ENCODE peak calls at places on chromosomes 3 and 15, in eight cellular contexts. S is left ventricle myocardium inferior, L is tibial nerve, U is tibial artery, K is endodermal cell, M is IMR-90, R is GM23248, T is heart left ventricle. W is an unnamed sample. For H3K9me3, the result is how much of the 10 kb centered on the place peaks cover.

GRCh38 chr3:160450846-160451245 is 1.3 kb upstream of the TRIM59 start:
- DNase-seq in S (no peak), R (peak), M (peak), U (no peak), L (no peak), T (no peak), K (no peak), W (no peak)

GRCh38 chr15:88399021-88399685 is 68.0 kb downstream of the MRPL46 start:
- DNase-seq in U (no peak), K (no peak), S (no peak), L (no peak), T (no peak), R (no peak), M (no peak), W (no peak)

GRCh38 chr3:152471814-152472605 is 203.3 kb downstream of the MBNL1 start:
- DNase-seq in M (peak), L (peak), R (peak), K (peak), U (peak), T (peak), S (peak), W (peak)

GRCh38 chr3:52798978-52799476 is 4.4 kb downstream of the ITIH3 start:
- DNase-seq in T (no peak), K (peak), L (no peak), U (no peak), M (no peak), S (no peak), R (peak), W (no peak)

GRCh38 chr3:8575364-8576104 is 69.1 kb downstream of the SSUH2 start:
- DNase-seq in U (no peak), M (peak), S (no peak), R (peak), T (no peak), L (no peak), K (no peak), W (no peak)

GRCh38 chr3:18988619-18989229 is 159.6 kb upstream of the KCNH8 start:
- DNase-seq in K (no peak), U (no peak), L (no peak), R (peak), T (no peak), M (no peak), S (no peak), W (no peak)

GRCh38 chr3:144921710-144922109 is 950.1 kb downstream of the DIPK2A start:
- DNase-seq in U (no peak), M (no peak), L (no peak), T (no peak), K (no peak), S (no peak), R (no peak), W (peak)

GRCh38 chr3:88433572-88433971 is 283.8 kb downstream of the C3orf38 start:
- DNase-seq in U (no peak), S (no peak), K (no peak), R (no peak), M (no peak), L (no peak), T (peak), W (peak)

GRCh38 chr3:41328916-41329315 is 129.6 kb downstream of the CTNNB1 start:
- DNase-seq in R (peak), L (no peak), M (peak), T (no peak), K (no peak), S (no peak), U (no peak), W (no peak)

GRCh38 chr3:52021869-52022268 is 26.2 kb upstream of the RPL29 start:
- DNase-seq in M (no peak), U (peak), R (peak), L (no peak), S (peak), T (peak), K (no peak), W (peak)

GRCh38 chr3:167837430-167837829 is 101.9 kb downstream of the SERPINI1 start:
- DNase-seq in L (no peak), K (no peak), S (no peak), U (no peak), R (no peak), M (no peak), T (no peak), W (no peak)

GRCh38 chr3:136381051-136381450 is 130.9 kb downstream of the PCCB start:
- DNase-seq in M (peak), T (no peak), R (peak), S (no peak), K (no peak), L (no peak), U (no peak), W (no peak)

GRCh38 chr3:134008630-134009156 is 21.0 kb downstream of the SLCO2A1 start:
- DNase-seq in M (peak), S (no peak), L (no peak), T (peak), R (peak), K (no peak), U (no peak), W (no peak)

GRCh38 chr15:23002920-23003319 is 22.8 kb upstream of the CYFIP1 start:
- DNase-seq in L (no peak), R (no peak), T (no peak), K (peak), M (no peak), S (peak), U (no peak), W (peak)

GRCh38 chr3:186930143-186930638 is at the start of gene ST6GAL1:
- DNase-seq in R (peak), L (no peak), K (peak), T (peak), S (peak), M (peak), U (peak), W (peak)

GRCh38 chr3:184629555-184630160 is 68.1 kb downstream of the EPHB3 start:
- DNase-seq in K (peak), T (no peak), L (no peak), M (no peak), S (no peak), U (no peak), R (no peak), W (no peak)

GRCh38 chr3:160540546-160540945 is 24.8 kb downstream of the KPNA4 start:
- DNase-seq in K (no peak), U (no peak), M (peak), T (no peak), R (peak), S (no peak), L (no peak), W (no peak)

GRCh38 chr3:127970966-127971592 is 56.0 kb downstream of the KBTBD12 start:
- DNase-seq in R (peak), M (peak), K (peak), L (peak), U (no peak), T (no peak), S (no peak), W (peak)

GRCh38 chr15:29968099-29968892 is 114.5 kb upstream of the GOLGA8J start:
- DNase-seq in L (no peak), T (no peak), K (peak), R (peak), U (no peak), S (no peak), M (no peak), W (no peak)

GRCh38 chr15:37253877-37254276 is 153.5 kb upstream of the MEIS2 start:
- DNase-seq in S (no peak), M (peak), T (no peak), R (peak), U (no peak), K (no peak), L (no peak), W (no peak)

GRCh38 chr3:122689587-122689986 is 8.9 kb downstream of the PARP14 start:
- DNase-seq in T (no peak), M (peak), L (no peak), R (peak), K (no peak), U (no peak), S (no peak), W (no peak)

GRCh38 chr3:105260385-105260784 is 106.3 kb upstream of the ALCAM start:
- DNase-seq in R (peak), T (no peak), U (no peak), K (no peak), S (no peak), M (no peak), L (no peak), W (no peak)

GRCh38 chr3:177460100-177460499 is 262.8 kb upstream of the TBL1XR1 start:
- DNase-seq in U (no peak), M (no peak), L (no peak), K (no peak), T (no peak), R (no peak), S (no peak), W (no peak)

GRCh38 chr3:49566312-49566711 is 12.0 kb downstream of the BSN start:
- DNase-seq in K (no peak), U (no peak), R (peak), T (no peak), M (no peak), L (no peak), S (no peak), W (no peak)

GRCh38 chr15:82680200-82681102 is 29.2 kb downstream of the AP3B2 start:
- DNase-seq in L (no peak), K (peak), S (no peak), T (no peak), R (no peak), U (peak), M (no peak), W (peak)

GRCh38 chr3:155748611-155749365 is 3.9 kb upstream of the PLCH1 start:
- DNase-seq in M (no peak), T (no peak), R (no peak), U (no peak), L (no peak), K (no peak), S (no peak), W (no peak)

GRCh38 chr3:37457392-37458065 is 283.1 kb upstream of the LRRFIP2 start:
- DNase-seq in K (peak), U (no peak), R (peak), S (peak), T (peak), L (no peak), M (no peak), W (peak)

GRCh38 chr3:65144791-65145355 is 457.1 kb upstream of the ADAMTS9 start:
- DNase-seq in S (no peak), R (peak), M (peak), K (no peak), L (no peak), T (no peak), U (no peak), W (no peak)

GRCh38 chr3:111595239-111595638 is at the start of gene ZBED2:
- DNase-seq in S (no peak), K (no peak), R (no peak), M (no peak), U (no peak), L (no peak), T (no peak), W (no peak)

GRCh38 chr3:127768346-127769008 is 53.8 kb downstream of the MGLL start:
- DNase-seq in U (no peak), T (no peak), K (no peak), L (no peak), M (peak), S (no peak), R (peak), W (no peak)

GRCh38 chr15:54089776-54090175 is 111.5 kb downstream of the UNC13C start:
- DNase-seq in M (no peak), S (no peak), U (no peak), R (no peak), K (no peak), T (no peak), L (no peak), W (no peak)

GRCh38 chr3:126937533-126938432 is 45.1 kb upstream of the PLXNA1 start:
- DNase-seq in S (peak), K (no peak), R (no peak), M (peak), L (no peak), T (no peak), U (peak), W (peak)

GRCh38 chr15:55909036-55909811 is 84.2 kb downstream of the NEDD4 start:
- DNase-seq in L (no peak), U (no peak), K (no peak), S (no peak), T (no peak), M (peak), R (peak), W (no peak)

GRCh38 chr15:31271224-31271635 is 55.4 kb upstream of the KLF13 start:
- DNase-seq in U (peak), T (no peak), L (no peak), M (no peak), S (no peak), K (no peak), R (no peak), W (peak)

GRCh38 chr3:119781330-119782198 is at the start of gene NR1I2:
- DNase-seq in U (no peak), S (no peak), L (no peak), T (no peak), M (no peak), K (no peak), R (no peak), W (no peak)

GRCh38 chr15:74317820-74318375 is 49.5 kb downstream of the CYP11A1 start:
- DNase-seq in K (no peak), U (peak), R (peak), T (peak), S (peak), M (peak), L (peak), W (peak)

GRCh38 chr3:28476194-28476593 is 127.6 kb upstream of the AZI2 start:
- DNase-seq in L (no peak), R (peak), S (no peak), T (no peak), U (no peak), M (peak), K (no peak), W (no peak)

GRCh38 chr3:10946526-10946925 is 46.0 kb upstream of the SLC6A1 start:
- DNase-seq in L (no peak), U (no peak), K (no peak), S (no peak), R (no peak), T (peak), M (no peak), W (no peak)

GRCh38 chr3:43212914-43213611 is 73.3 kb upstream of the SNRK start:
- DNase-seq in M (no peak), U (no peak), R (no peak), L (no peak), S (no peak), T (no peak), K (no peak), W (no peak)
- H3K27ac ChIP-seq in M (no peak), U (no peak), R (no peak), L (no peak), S (no peak), T (no peak), K (no peak), W (no peak)

GRCh38 chr3:20573175-20573574 is 387.2 kb upstream of the SGO1 start:
- DNase-seq in U (no peak), R (peak), S (no peak), K (no peak), L (no peak), T (no peak), M (peak), W (no peak)
- H3K9me3 ChIP-seq in U (under half), R (under half), S (under half), K (under half), L (under half), T (under half), M (under half), W (under half)

DNA sequence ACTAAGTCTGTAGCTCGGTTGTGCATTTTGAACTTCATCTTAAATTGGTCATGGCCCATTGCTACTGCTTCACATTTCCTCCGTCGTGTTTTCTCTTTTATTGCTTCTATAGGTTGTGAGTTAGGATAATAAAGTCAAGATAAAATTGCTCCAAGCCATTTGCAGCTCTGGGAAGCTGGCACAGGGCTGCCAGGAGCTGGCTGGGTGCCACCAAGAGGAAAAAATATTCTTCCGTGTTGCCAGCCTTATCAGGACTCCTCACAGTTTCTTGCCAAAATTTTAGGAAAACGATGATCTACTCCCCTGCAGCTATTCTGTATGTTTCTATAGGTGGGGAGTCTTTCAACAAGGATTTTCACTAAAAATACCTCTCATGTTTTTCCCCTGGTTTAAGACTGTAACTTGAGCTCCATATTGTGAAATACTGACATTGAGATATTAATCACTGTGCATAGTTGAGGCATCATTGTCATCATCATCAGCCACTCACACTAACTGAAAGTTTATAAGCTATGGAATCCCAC is 55.5 kb upstream of the PIAS1 start:
- DNase-seq in K (no peak), R (peak), M (peak), T (no peak), U (no peak), S (no peak), L (no peak), W (peak)
- H3K27ac ChIP-seq in K (no peak), R (no peak), M (no peak), T (no peak), U (no peak), S (no peak), L (no peak), W (no peak)

GRCh38 chr15:25189551-25189950 is 234.8 kb downstream of the SNRPN start:
- DNase-seq in U (no peak), K (no peak), L (no peak), T (no peak), M (no peak), R (no peak), S (no peak), W (no peak)

GRCh38 chr15:25188551-25189101 is 233.8 kb downstream of the SNRPN start:
- DNase-seq in R (no peak), S (no peak), M (no peak), K (no peak), U (no peak), T (no peak), L (no peak), W (no peak)

GRCh38 chr15:25186411-25186810 is 231.6 kb downstream of the SNRPN start:
- DNase-seq in M (no peak), S (no peak), R (no peak), K (no peak), L (no peak), T (peak), U (peak), W (no peak)

GRCh38 chr15:25186906-25187645 is 232.3 kb downstream of the SNRPN start:
- DNase-seq in K (no peak), T (peak), M (no peak), R (no peak), U (peak), L (no peak), S (no peak), W (no peak)

DNA sequence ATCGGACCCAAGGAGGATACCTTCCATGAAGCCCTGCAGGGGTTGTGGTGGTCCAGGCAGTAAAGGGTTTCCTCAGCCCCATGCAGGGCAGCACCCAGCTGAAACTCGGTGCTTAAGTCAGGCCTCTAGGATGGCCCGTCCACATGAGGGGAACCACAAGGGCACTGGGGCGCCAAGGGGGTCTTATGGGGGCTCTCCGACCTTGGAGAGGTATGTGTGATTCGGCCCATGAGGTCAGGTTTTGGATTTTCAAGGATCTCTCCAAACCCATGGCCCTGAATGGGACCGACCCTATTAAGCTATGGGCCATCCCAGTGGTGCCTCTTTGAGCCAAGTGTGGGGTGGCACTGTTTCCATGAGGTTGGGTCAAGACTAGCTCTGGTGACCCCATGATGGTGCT is 233.3 kb downstream of the SNRPN start:
- DNase-seq in K (no peak), L (no peak), M (no peak), S (no peak), T (peak), R (no peak), U (peak), W (no peak)
- H3K9me3 ChIP-seq in K (under half), L (under half), M (half or more), S (under half), T (under half), R (under half), U (under half), W (under half)

GRCh38 chr15:66777596-66778313 is 75.7 kb downstream of the SMAD6 start:
- DNase-seq in M (no peak), T (no peak), S (no peak), U (peak), L (no peak), K (no peak), R (peak), W (no peak)

GRCh38 chr15:66772967-66773873 is 71.2 kb downstream of the SMAD6 start:
- DNase-seq in K (no peak), T (peak), U (no peak), M (no peak), L (no peak), S (no peak), R (peak), W (peak)

GRCh38 chr15:66777054-66777453 is 75.0 kb downstream of the SMAD6 start:
- DNase-seq in K (no peak), U (peak), S (no peak), M (no peak), R (no peak), T (no peak), L (no peak), W (no peak)

GRCh38 chr15:66774001-66774814 is 72.2 kb downstream of the SMAD6 start:
- DNase-seq in T (peak), S (peak), R (peak), K (peak), L (peak), M (peak), U (peak), W (peak)

DNA sequence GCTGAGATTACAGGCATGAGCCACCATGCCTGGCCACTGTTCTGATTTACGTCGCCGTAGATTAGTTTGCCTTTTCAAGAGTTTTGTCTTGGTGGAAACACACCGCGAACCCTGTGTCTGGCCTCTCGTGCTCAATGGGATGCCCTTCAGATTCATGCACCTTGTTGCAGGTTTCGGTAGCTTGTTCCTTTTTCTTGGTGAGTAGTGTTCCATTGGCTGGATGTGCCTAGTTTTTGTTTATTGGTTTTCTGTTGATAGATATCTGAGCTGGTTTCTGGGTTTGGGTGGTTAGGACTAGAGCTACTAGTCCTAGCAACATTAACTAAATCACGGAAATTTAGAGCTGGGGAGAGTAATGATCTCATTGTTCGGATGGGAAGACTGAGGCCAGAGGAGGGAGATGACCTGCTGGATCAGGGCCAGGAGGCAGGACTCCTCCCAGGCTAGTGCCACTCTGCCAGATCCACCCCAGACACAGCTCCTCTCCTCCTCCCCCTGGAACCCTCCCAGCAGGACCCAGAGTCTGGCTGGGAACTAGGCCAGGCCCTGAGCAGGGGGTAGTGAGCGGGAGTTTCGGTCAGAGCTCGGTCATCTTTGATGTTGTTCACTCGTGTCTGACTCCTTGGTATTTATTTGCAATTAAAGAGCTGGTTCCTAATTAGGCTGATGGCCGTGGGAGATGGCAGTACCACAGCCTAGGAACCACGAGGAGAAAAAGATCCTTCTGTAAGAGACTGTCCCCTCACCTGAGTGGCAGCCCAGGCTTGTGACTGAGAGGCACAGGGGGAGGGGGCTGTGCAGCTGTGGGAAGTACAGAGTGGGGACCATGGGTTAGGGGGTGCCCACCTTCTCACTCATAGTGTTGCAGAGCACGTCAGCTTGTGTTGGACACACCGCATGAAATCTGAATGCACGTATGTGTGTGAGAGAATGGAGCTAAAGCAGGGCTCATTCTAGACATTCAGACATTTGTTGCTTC is 73.4 kb downstream of the SMAD6 start:
- DNase-seq in L (no peak), K (no peak), R (peak), T (peak), U (no peak), M (no peak), S (no peak), W (peak)
- H3K27ac ChIP-seq in L (no peak), K (no peak), R (no peak), T (peak), U (peak), M (no peak), S (peak), W (no peak)

GRCh38 chr15:71821547-71822129 is 11.3 kb downstream of the NR2E3 start:
- DNase-seq in T (no peak), M (no peak), L (no peak), U (no peak), S (no peak), R (no peak), K (no peak), W (no peak)
- H3K9me3 ChIP-seq in T (under half), M (under half), L (under half), U (under half), S (under half), R (under half), K (under half), W (under half)